ENCODE peak calls at places on chromosomes 5 and 9, in eight cellular contexts. Z is C1 segment of cervical spinal cord, J is Ammon's horn, E is endothelial cell, A is hepatic stellate cell, L is ovary, T is NAMALWA, H is amygdala. W is an unnamed sample.

GRCh38 chr9:331197-331596 is 116.5 kb downstream of the DOCK8 start:
- DNase-seq in E (no peak), Z (no peak), A (no peak), L (no peak), J (no peak), T (no peak), H (no peak), W (no peak)

GRCh38 chr5:40033411-40033810 is 608.6 kb upstream of the DAB2 start:
- DNase-seq in T (peak), E (no peak), J (no peak), H (no peak), Z (no peak), A (no peak), L (no peak), W (no peak)

GRCh38 chr9:98995971-98996504 is 52.3 kb downstream of the COL15A1 start:
- DNase-seq in Z (no peak), J (no peak), L (no peak), A (no peak), E (no peak), H (no peak), T (no peak), W (no peak)

GRCh38 chr5:64979518-64979917 is 210.8 kb downstream of the CWC27 start:
- DNase-seq in E (no peak), Z (no peak), H (no peak), A (no peak), L (no peak), T (no peak), J (no peak), W (no peak)

GRCh38 chr9:135827866-135828580 is 79.3 kb downstream of the CAMSAP1 start:
- DNase-seq in T (no peak), L (no peak), J (no peak), E (no peak), Z (no peak), A (no peak), H (no peak), W (no peak)

GRCh38 chr5:133746834-133747233 is 134.5 kb upstream of the FSTL4 start:
- DNase-seq in E (peak), A (no peak), L (no peak), Z (no peak), T (peak), H (no peak), J (no peak), W (no peak)

GRCh38 chr9:127135056-127135745 is 12.8 kb upstream of the ANGPTL2 start:
- DNase-seq in E (no peak), J (no peak), H (no peak), A (no peak), Z (no peak), T (no peak), L (peak), W (no peak)

GRCh38 chr9:137021979-137022619 is 5.9 kb downstream of the ABCA2 start:
- DNase-seq in E (no peak), T (peak), Z (peak), A (peak), J (peak), L (peak), H (peak), W (peak)

GRCh38 chr9:14021871-14022525 is 291.9 kb downstream of the NFIB start:
- DNase-seq in E (no peak), L (no peak), H (no peak), J (no peak), Z (no peak), A (no peak), T (no peak), W (no peak)

GRCh38 chr5:35461530-35461929 is 156.1 kb upstream of the SPEF2 start:
- DNase-seq in L (no peak), T (no peak), Z (no peak), E (no peak), A (no peak), H (no peak), J (no peak), W (no peak)

W was measured in pons.